ENCODE peak calls at places on chromosomes 4 and X, in seven cellular contexts. K is OCI-LY7, P is HFF-Myc, L is MM.1S, F is coronary artery, Z is stomach, W is H54. O is an unnamed sample.

GRCh38 chr4:31983677-31984076 is 1263.5 kb downstream of the PCDH7 start:
- DNase-seq in Z (no peak), P (no peak), F (no peak), K (no peak), W (no peak), L (no peak), O (no peak)

GRCh38 chr4:140943887-140944515 is 187.8 kb upstream of the TBC1D9 start:
- DNase-seq in K (no peak), F (no peak), Z (no peak), L (no peak), W (no peak), P (no peak), O (no peak)

GRCh38 chrX:3678287-3678686 is 35.2 kb downstream of the PRKX start:
- DNase-seq in F (no peak), Z (no peak), P (no peak), K (no peak), W (no peak), L (no peak), O (no peak)

GRCh38 chr4:86218721-86219481 is 141.0 kb downstream of the MAPK10 start:
- DNase-seq in L (no peak), P (no peak), F (no peak), W (no peak), K (no peak), Z (no peak), O (peak)

GRCh38 chr4:181753189-181753588 is 490.0 kb upstream of the TENM3 start:
- DNase-seq in P (no peak), W (no peak), K (no peak), Z (no peak), L (no peak), F (no peak), O (no peak)

GRCh38 chr4:2482693-2483092 is 13.8 kb downstream of the RNF4 start:
- DNase-seq in W (no peak), K (peak), Z (no peak), F (no peak), L (no peak), P (no peak), O (no peak)

GRCh38 chrX:18983711-18984380 is at the start of gene PHKA2:
- DNase-seq in K (no peak), P (no peak), F (peak), W (peak), Z (peak), L (peak), O (peak)

GRCh38 chr4:38902695-38903094 is 35.1 kb downstream of the FAM114A1 start:
- DNase-seq in K (peak), W (peak), L (peak), F (no peak), Z (no peak), P (no peak), O (no peak)

GRCh38 chr4:53189011-53189410 is 176.8 kb downstream of the SCFD2 start:
- DNase-seq in L (no peak), W (no peak), K (no peak), Z (no peak), P (no peak), F (no peak), O (no peak)

GRCh38 chr4:38782452-38783108 is at the start of gene TLR10:
- DNase-seq in L (peak), W (no peak), Z (peak), F (no peak), P (peak), K (peak), O (peak)

GRCh38 chr4:153258750-153259149 is 54.5 kb downstream of the TRIM2 start:
- DNase-seq in K (no peak), W (no peak), F (no peak), P (no peak), L (no peak), Z (no peak), O (no peak)

GRCh38 chrX:65035451-65035779 is 59.2 kb upstream of the ZC4H2 start:
- DNase-seq in K (no peak), W (no peak), P (no peak), L (no peak), F (peak), Z (peak), O (no peak)

GRCh38 chrX:150848914-150849365 is 49.5 kb downstream of the CD99L2 start:
- DNase-seq in W (no peak), P (no peak), L (no peak), F (no peak), Z (peak), K (no peak), O (peak)

GRCh38 chrX:129957241-129958099 is 25.0 kb upstream of the BCORL1 start:
- DNase-seq in Z (peak), L (peak), P (no peak), F (no peak), K (peak), W (no peak), O (peak)

GRCh38 chrX:149950681-149951080 is 12.4 kb upstream of the EOLA2 start:
- DNase-seq in P (peak), K (peak), L (peak), F (no peak), Z (no peak), W (peak), O (no peak)

GRCh38 chrX:54246866-54247265 is 63.8 kb upstream of the FAM120C start:
- DNase-seq in W (no peak), K (no peak), Z (no peak), F (no peak), P (no peak), L (no peak), O (no peak)

GRCh38 chr4:77820836-77821561 is 1.8 kb upstream of the CNOT6L start:
- DNase-seq in W (peak), F (no peak), K (peak), L (peak), P (no peak), Z (no peak), O (no peak)

GRCh38 chr4:88738714-88739366 is 41.2 kb upstream of the NAP1L5 start:
- DNase-seq in P (no peak), L (no peak), W (no peak), Z (no peak), F (no peak), K (no peak), O (no peak)